ENCODE peak calls at places on chromosomes 4 and X, in five cellular contexts. N is HCT116, I is mucosa of descending colon, B is left lung, E is osteoblast. K is an unnamed sample.

GRCh38 chr4:150250998-150251651 is 172.9 kb downstream of the DCLK2 start:
- DNase-seq in N (no peak), I (no peak), B (no peak), E (peak), K (no peak)

GRCh38 chr4:3240936-3241522 is 7.9 kb upstream of the MSANTD1 start:
- DNase-seq in N (no peak), I (peak), B (peak), E (no peak), K (no peak)

GRCh38 chrX:22666441-22666840 is 333.3 kb upstream of the DDX53 start:
- DNase-seq in N (peak), I (no peak), B (no peak), E (peak), K (no peak)

GRCh38 chr4:127968565-127968964 is 3.4 kb downstream of the ABHD18 start:
- DNase-seq in N (no peak), I (no peak), B (no peak), E (no peak), K (no peak)

GRCh38 chr4:95921470-95921869 is 81.6 kb downstream of the PDHA2 start:
- DNase-seq in N (no peak), I (no peak), B (no peak), E (no peak), K (no peak)

GRCh38 chr4:74840931-74841330 is 46.6 kb upstream of the BTC start:
- DNase-seq in N (no peak), I (no peak), B (no peak), E (no peak), K (no peak)

GRCh38 chr4:99317354-99317753 is 3.8 kb downstream of the ADH1B start:
- DNase-seq in N (no peak), I (no peak), B (no peak), E (no peak), K (no peak)

GRCh38 chrX:50470103-50471031 is at the start of gene DGKK:
- DNase-seq in N (no peak), I (peak), B (peak), E (peak), K (no peak)

GRCh38 chr4:182578402-182578801 is 335.2 kb downstream of the TENM3 start:
- DNase-seq in N (peak), I (no peak), B (no peak), E (peak), K (no peak)

GRCh38 chr4:124694961-124695598 is 17.5 kb downstream of the ANKRD50 start:
- DNase-seq in N (no peak), I (no peak), B (no peak), E (no peak), K (no peak)

GRCh38 chr4:156830356-156830755 is 141.2 kb downstream of the PDGFC start:
- DNase-seq in N (no peak), I (no peak), B (no peak), E (peak), K (peak)

GRCh38 chrX:47571215-47571614 is 10.2 kb downstream of the ARAF start:
- DNase-seq in N (no peak), I (no peak), B (no peak), E (no peak), K (no peak)

GRCh38 chr4:157895205-157895604 is 277.6 kb downstream of the GASK1B start:
- DNase-seq in N (no peak), I (no peak), B (no peak), E (no peak), K (no peak)

GRCh38 chr4:21726255-21726815 is 222.2 kb downstream of the KCNIP4 start:
- DNase-seq in N (no peak), I (no peak), B (no peak), E (no peak), K (no peak)

GRCh38 chr4:169179609-169180526 is 90.9 kb downstream of the SH3RF1 start:
- DNase-seq in N (no peak), I (no peak), B (no peak), E (peak), K (no peak)

GRCh38 chr4:104751468-104751867 is 256.8 kb upstream of the CXXC4 start:
- DNase-seq in N (no peak), I (no peak), B (no peak), E (no peak), K (no peak)

GRCh38 chrX:45806410-45807121 is 605.9 kb upstream of the DIPK2B start:
- DNase-seq in N (no peak), I (no peak), B (no peak), E (peak), K (peak)

GRCh38 chr4:93832097-93832496 is 3.5 kb downstream of the ATOH1 start:
- DNase-seq in N (no peak), I (no peak), B (no peak), E (no peak), K (no peak)

GRCh38 chr4:112214397-112215264 is 17.0 kb upstream of the AP1AR start:
- DNase-seq in N (peak), I (no peak), B (no peak), E (peak), K (no peak)

GRCh38 chr4:6551660-6552059 is 23.3 kb upstream of the MAN2B2 start:
- DNase-seq in N (no peak), I (no peak), B (no peak), E (no peak), K (no peak)

GRCh38 chr4:88705805-88706518 is 8.3 kb upstream of the NAP1L5 start:
- DNase-seq in N (no peak), I (no peak), B (no peak), E (no peak), K (no peak)

GRCh38 chr4:175066923-175067627 is 148.9 kb downstream of the ADAM29 start:
- DNase-seq in N (no peak), I (no peak), B (no peak), E (no peak), K (no peak)

DNA sequence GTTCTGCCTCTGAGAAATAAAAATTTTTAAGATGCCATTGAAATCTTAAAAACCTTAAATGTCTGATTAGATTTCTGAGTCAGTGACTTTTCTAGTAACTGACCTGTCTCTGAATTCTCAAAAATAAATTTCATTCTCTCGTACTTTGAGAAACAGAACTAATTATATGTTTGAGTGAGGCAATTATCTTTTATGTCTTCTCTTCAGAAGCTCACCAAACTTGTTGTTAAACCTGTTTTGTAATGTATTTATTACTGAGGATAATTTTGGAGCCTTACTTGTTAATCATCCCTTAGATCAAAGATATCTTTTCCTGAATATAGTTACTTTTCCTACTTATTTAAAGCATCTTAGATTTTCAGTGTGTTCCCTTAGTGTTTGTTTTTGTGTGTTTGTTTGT is 64.5 kb upstream of the MMAA start:
- DNase-seq in N (no peak), I (no peak), B (no peak), E (no peak), K (no peak)
- H3K4me3 ChIP-seq in N (no peak), I (no peak), B (no peak), E (no peak), K (no peak)

GRCh38 chr4:117327491-117327890 is 242.1 kb upstream of the TRAM1L1 start:
- DNase-seq in N (no peak), I (no peak), B (no peak), E (no peak), K (no peak)

GRCh38 chr4:117326091-117326490 is 240.7 kb upstream of the TRAM1L1 start:
- DNase-seq in N (no peak), I (no peak), B (no peak), E (no peak), K (no peak)

GRCh38 chr4:117324851-117325491 is 239.6 kb upstream of the TRAM1L1 start:
- DNase-seq in N (peak), I (no peak), B (no peak), E (no peak), K (peak)
- H3K4me3 ChIP-seq in N (no peak), I (no peak), B (no peak), E (no peak), K (no peak)

DNA sequence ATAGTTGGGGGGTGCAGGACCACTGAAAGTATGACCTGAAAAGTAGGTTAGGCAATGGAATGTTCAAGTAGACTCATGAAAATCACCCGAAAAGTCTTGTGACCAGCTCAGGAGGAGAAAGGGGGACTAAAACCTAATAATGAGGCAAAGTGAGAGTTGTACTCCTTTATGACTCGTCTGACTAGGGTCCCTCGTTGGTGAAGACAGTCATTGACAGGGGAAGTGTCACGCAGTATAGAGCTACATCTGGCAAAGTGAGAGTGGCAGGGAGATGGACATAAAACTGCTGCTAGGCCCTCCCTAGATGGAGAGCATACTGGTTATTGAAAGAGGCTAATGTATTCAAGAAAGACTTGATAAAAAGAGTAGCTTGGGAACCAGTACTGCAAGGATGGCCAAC is 20.5 kb downstream of the OTUD6A start:
- DNase-seq in N (no peak), I (no peak), B (no peak), E (no peak), K (no peak)
- H3K4me3 ChIP-seq in N (no peak), I (no peak), B (no peak), E (no peak), K (no peak)

DNA sequence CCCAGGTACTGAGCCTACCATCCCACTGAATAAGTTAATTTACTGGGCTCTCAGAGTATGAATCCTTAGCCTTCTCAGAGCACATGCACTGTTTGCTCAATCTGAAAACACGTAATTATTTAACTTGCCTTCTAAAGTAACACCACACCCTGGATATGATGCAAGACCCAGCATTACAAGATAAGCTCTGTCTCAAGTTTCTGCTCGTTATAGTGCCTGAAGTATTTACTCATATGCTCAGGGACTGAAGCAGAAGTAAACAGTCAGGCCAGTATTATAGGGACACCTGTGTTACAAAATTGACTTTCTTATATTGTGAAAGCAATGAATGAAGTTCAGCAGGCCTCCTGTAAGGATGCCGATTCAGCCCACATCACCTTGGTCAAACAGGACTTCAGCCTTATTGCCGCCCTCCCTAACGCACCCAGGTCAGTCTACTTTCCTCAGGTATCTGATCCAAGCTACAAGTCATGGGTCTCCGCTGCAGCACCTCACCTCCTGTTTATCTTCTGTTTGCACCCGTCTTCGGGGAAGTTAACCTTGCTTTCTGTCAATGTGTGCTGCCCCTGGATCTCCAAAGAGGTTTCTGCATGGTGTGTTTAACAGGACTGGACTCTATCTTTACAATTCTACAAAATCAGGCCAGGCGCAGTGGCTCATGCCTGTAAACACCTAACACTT is 42.9 kb upstream of the KLF3 start:
- DNase-seq in N (peak), I (no peak), B (no peak), E (peak), K (peak)
- H3K4me3 ChIP-seq in N (no peak), I (no peak), B (no peak), E (no peak), K (no peak)

GRCh38 chr4:164790249-164790648 is 36.3 kb downstream of the SMIM31 start:
- DNase-seq in N (no peak), I (no peak), B (no peak), E (no peak), K (no peak)
- H3K4me3 ChIP-seq in N (no peak), I (no peak), B (no peak), E (no peak), K (no peak)

DNA sequence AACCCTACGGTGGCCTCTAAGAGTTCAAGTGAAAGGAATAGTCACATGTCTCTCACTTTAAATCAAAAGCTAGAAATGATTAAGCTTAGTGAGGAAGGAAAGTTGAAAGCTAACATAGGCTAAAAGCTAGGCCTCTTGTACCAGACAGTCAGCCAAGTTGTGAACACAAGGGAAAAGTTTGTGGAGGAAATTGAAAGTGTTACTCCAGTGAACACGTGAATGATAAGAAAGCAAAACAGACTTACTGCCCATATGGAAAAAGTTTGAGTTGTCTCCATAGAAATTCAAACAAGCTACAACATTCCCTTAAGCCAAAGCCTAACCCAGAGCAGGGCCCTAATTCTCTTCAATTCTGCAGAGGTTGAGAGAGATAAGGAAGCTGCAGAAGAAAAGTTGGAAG is 51.5 kb upstream of the RAB9B start:
- DNase-seq in N (no peak), I (no peak), B (no peak), E (no peak), K (no peak)
- H3K4me3 ChIP-seq in N (no peak), I (no peak), B (no peak), E (no peak), K (no peak)

K was measured in skeletal muscle cell.